ENCODE peak calls at places on chromosome 4, in seven cellular contexts. O is GDM1; A is activated CD4-positive, alpha-beta T cell treated with anti-CD3 and anti-CD28 coated beads, Interleukin-2, amount 50 U/mL, for 1 hour; E is right lobe of liver; I is KG1; U is A549; F is immature natural killer cell. M is an unnamed sample.

GRCh38 chr4:7757501-7758443 is 181.9 kb downstream of the AFAP1 start:
- DNase-seq in I (no peak), O (no peak), E (peak), U (no peak), A (no peak), F (no peak), M (no peak)

GRCh38 chr4:4714330-4714729 is 145.1 kb upstream of the MSX1 start:
- DNase-seq in A (no peak), U (no peak), F (no peak), I (no peak), E (no peak), O (no peak), M (no peak)

GRCh38 chr4:84482564-84483563 is 16.2 kb downstream of the NKX6-1 start:
- DNase-seq in F (no peak), U (no peak), A (no peak), O (no peak), E (peak), I (no peak), M (no peak)

GRCh38 chr4:139163806-139164206 is 13.2 kb downstream of the ELF2 start:
- DNase-seq in O (no peak), E (no peak), U (no peak), F (no peak), I (no peak), A (no peak), M (no peak)

GRCh38 chr4:119034276-119035008 is 101.2 kb upstream of the MYOZ2 start:
- DNase-seq in O (no peak), F (no peak), I (no peak), U (no peak), E (no peak), A (no peak), M (no peak)

GRCh38 chr4:55321707-55322264 is 24.3 kb upstream of the SRD5A3 start:
- DNase-seq in O (peak), F (no peak), E (no peak), I (peak), A (peak), U (peak), M (peak)

GRCh38 chr4:105088110-105088879 is 58.4 kb upstream of the TET2 start:
- DNase-seq in U (peak), A (no peak), O (no peak), F (no peak), E (no peak), I (no peak), M (peak)

GRCh38 chr4:2273221-2273620 is 11.3 kb upstream of the MXD4 start:
- DNase-seq in E (peak), U (no peak), I (no peak), O (no peak), F (no peak), A (no peak), M (no peak)

GRCh38 chr4:73413294-73413755 is 9.2 kb downstream of the ALB start:
- DNase-seq in F (no peak), A (no peak), I (no peak), O (no peak), E (no peak), U (no peak), M (no peak)

GRCh38 chr4:89363786-89364185 is 56.2 kb upstream of the GPRIN3 start:
- DNase-seq in O (no peak), E (no peak), F (no peak), I (no peak), U (no peak), A (no peak), M (no peak)

GRCh38 chr4:6641164-6641970 is 882 bp downstream of the MRFAP1 start:
- DNase-seq in F (peak), O (no peak), I (no peak), A (peak), E (peak), U (no peak), M (no peak)

GRCh38 chr4:2673157-2673556 is 83.0 kb downstream of the TNIP2 start:
- DNase-seq in U (peak), A (no peak), F (no peak), E (no peak), I (no peak), O (no peak), M (no peak)

GRCh38 chr4:24736066-24736465 is 59.3 kb upstream of the SOD3 start:
- DNase-seq in O (no peak), U (peak), E (no peak), I (no peak), A (no peak), F (no peak), M (no peak)

GRCh38 chr4:70651864-70652506 is 14.3 kb downstream of the JCHAIN start:
- DNase-seq in I (peak), U (peak), O (no peak), A (no peak), F (peak), E (no peak), M (peak)

GRCh38 chr4:97432551-97432950 is 710.7 kb downstream of the STPG2 start:
- DNase-seq in A (no peak), O (no peak), U (no peak), I (no peak), E (no peak), F (no peak), M (no peak)

GRCh38 chr4:146506272-146506671 is 15.5 kb downstream of the SLC10A7 start:
- DNase-seq in F (no peak), E (no peak), A (no peak), O (no peak), I (no peak), U (no peak), M (no peak)

GRCh38 chr4:61277785-61278184 is 77.7 kb downstream of the ADGRL3 start:
- DNase-seq in F (no peak), A (no peak), U (no peak), E (no peak), I (no peak), O (no peak), M (no peak)

GRCh38 chr4:8378776-8379175 is 61.7 kb downstream of the ACOX3 start:
- DNase-seq in E (no peak), O (no peak), A (no peak), I (no peak), U (no peak), F (no peak), M (no peak)

GRCh38 chr4:25970691-25971427 is 56.8 kb downstream of the SMIM20 start:
- DNase-seq in I (no peak), E (no peak), O (no peak), F (no peak), A (no peak), U (no peak), M (no peak)

GRCh38 chr4:175947117-175947722 is 118.4 kb upstream of the WDR17 start:
- DNase-seq in O (no peak), I (peak), U (peak), F (no peak), E (no peak), A (no peak), M (peak)

GRCh38 chr4:53161475-53162423 is 204.1 kb downstream of the SCFD2 start:
- DNase-seq in O (no peak), I (no peak), U (no peak), A (no peak), E (no peak), F (no peak), M (no peak)

GRCh38 chr4:929970-930625 is 2.0 kb downstream of the GAK start:
- DNase-seq in O (no peak), I (no peak), E (no peak), U (no peak), A (no peak), F (peak), M (peak)

GRCh38 chr4:141041021-141041476 is 92.2 kb downstream of the RNF150 start:
- DNase-seq in U (no peak), E (no peak), F (no peak), A (no peak), I (no peak), O (no peak), M (no peak)

GRCh38 chr4:6217716-6218381 is 17.5 kb upstream of the JAKMIP1 start:
- DNase-seq in I (no peak), F (no peak), E (no peak), A (no peak), U (no peak), O (no peak), M (no peak)

GRCh38 chr4:79576480-79576803 is 168.4 kb upstream of the GK2 start:
- DNase-seq in I (peak), U (peak), E (no peak), A (no peak), F (no peak), O (peak), M (peak)

GRCh38 chr4:77007358-77008230 is 58.0 kb downstream of the SEPTIN11 start:
- DNase-seq in O (no peak), F (no peak), E (no peak), U (no peak), I (no peak), A (peak), M (peak)

GRCh38 chr4:137609693-137610450 is 77.6 kb upstream of the PCDH18 start:
- DNase-seq in A (no peak), O (no peak), F (no peak), I (no peak), U (no peak), E (no peak), M (no peak)

GRCh38 chr4:70667710-70668535 is 1.6 kb upstream of the JCHAIN start:
- DNase-seq in U (no peak), I (no peak), E (no peak), O (no peak), F (no peak), A (no peak), M (no peak)

GRCh38 chr4:123526511-123526910 is 129.9 kb downstream of the SPRY1 start:
- DNase-seq in U (no peak), F (no peak), I (no peak), O (no peak), E (no peak), A (no peak), M (no peak)

M was measured in AML-193.